ENCODE peak calls at places on chromosomes 5 and 9, in six cellular contexts. A, N, E, Z, C and V are unnamed samples.

GRCh38 chr5:78779771-78780616 is 131.4 kb upstream of the LHFPL2 start:
- DNase-seq in A (no peak), E (no peak), Z (no peak), N (peak; percentile 93), C (no peak), V (no peak)

GRCh38 chr5:10457682-10458574 is 16.2 kb downstream of the ROPN1L start:
- DNase-seq in A (no peak), E (peak; percentile 49), C (peak; percentile 66), N (no peak), Z (no peak), V (no peak)

GRCh38 chr5:75048457-75048953 is 3.9 kb downstream of the GCNT4 start:
- DNase-seq in N (peak; percentile 37), C (no peak), A (no peak), Z (no peak), E (no peak), V (no peak)

GRCh38 chr5:42912184-42912766 is 100.6 kb upstream of the SELENOP start:
- DNase-seq in C (no peak), E (peak; percentile 26), Z (peak; percentile 51), N (peak; percentile 72), A (peak; percentile 25), V (no peak)

GRCh38 chr5:67453526-67453925 is 256.9 kb upstream of the CD180 start:
- DNase-seq in E (no peak), Z (no peak), A (no peak), C (no peak), N (no peak), V (no peak)

GRCh38 chr5:126884269-126884819 is 107.4 kb downstream of the LMNB1 start:
- DNase-seq in E (no peak), C (no peak), Z (peak; percentile 10), N (peak; percentile 96), A (no peak), V (no peak)

GRCh38 chr5:151234476-151235238 is 10.8 kb upstream of the CCDC69 start:
- DNase-seq in Z (no peak), N (peak; percentile 41), C (no peak), E (no peak), A (peak; percentile 85), V (peak; percentile 82)

GRCh38 chr9:88108779-88109178 is 29.5 kb downstream of the SPATA31C2 start:
- DNase-seq in C (no peak), E (no peak), Z (no peak), A (no peak), N (no peak), V (no peak)

GRCh38 chr5:10701567-10702039 is 59.4 kb downstream of the DAP start:
- DNase-seq in A (peak; percentile 18), C (peak; percentile 78), N (peak; percentile 71), E (peak; percentile 50), Z (no peak), V (no peak)

GRCh38 chr9:105054488-105054887 is 126.5 kb upstream of the ABCA1 start:
- DNase-seq in C (no peak), Z (no peak), E (no peak), A (peak; percentile 60), N (peak; percentile 89), V (no peak)

GRCh38 chr9:129405089-129405830 is 215.6 kb downstream of the C9orf50 start:
- DNase-seq in Z (no peak), N (peak; percentile 83), C (no peak), A (peak; percentile 47), E (no peak), V (peak; percentile 69)

GRCh38 chr9:127783111-127783621 is 2.7 kb upstream of the CDK9 start:
- DNase-seq in A (no peak), E (peak; percentile 40), Z (no peak), N (no peak), C (no peak), V (peak; percentile 87)

GRCh38 chr9:136654820-136655219 is 7.9 kb upstream of the EGFL7 start:
- DNase-seq in A (no peak), Z (no peak), E (no peak), N (no peak), C (no peak), V (peak; percentile 64)
- H3K4me3 ChIP-seq in A (no peak overlapping the region), Z (no peak overlapping the region), E (no peak overlapping the region), N (no peak overlapping the region), C (no peak overlapping the region), V (no peak overlapping the region)

DNA sequence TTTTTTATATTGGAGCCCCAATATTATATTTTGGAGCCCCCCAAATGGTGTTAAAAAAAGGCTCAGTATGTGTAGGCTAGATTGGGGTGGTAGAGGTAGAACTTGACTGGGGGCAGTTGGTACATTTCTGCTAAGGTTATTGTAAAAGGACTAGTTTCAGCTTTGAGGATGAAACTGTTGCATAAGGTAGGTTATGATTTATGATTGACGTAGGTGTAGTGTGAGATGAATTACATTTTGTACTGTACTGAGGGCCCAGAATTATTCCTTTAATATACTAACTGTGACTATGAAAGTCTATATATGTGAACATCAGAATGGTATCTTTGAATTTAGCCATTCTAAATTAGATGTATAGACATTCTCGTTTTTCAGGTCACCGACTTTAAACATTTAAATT is 3.6 kb downstream of the RIC1 start:
- DNase-seq in Z (no peak), C (no peak), A (no peak), E (no peak), N (no peak), V (no peak)
- H3K4me1 ChIP-seq in Z (peaks cover 43% of the 10 kb centered on the region), C (no peaks in the 10 kb centered on the region), A (peaks cover 39% of the 10 kb centered on the region), E (peaks cover 9% of the 10 kb centered on the region), N (peaks cover 2% of the 10 kb centered on the region), V (peaks cover 4% of the 10 kb centered on the region)

GRCh38 chr9:136960938-136961275 is 8.8 kb downstream of the LCN12 start:
- DNase-seq in E (no peak), N (no peak), C (no peak), A (no peak), Z (no peak), V (no peak)
- H3K9ac ChIP-seq in E (no peak overlapping the region), N (no peak overlapping the region), C (no peak overlapping the region), A (no peak overlapping the region), Z (no peak overlapping the region), V (no peak overlapping the region)

DNA sequence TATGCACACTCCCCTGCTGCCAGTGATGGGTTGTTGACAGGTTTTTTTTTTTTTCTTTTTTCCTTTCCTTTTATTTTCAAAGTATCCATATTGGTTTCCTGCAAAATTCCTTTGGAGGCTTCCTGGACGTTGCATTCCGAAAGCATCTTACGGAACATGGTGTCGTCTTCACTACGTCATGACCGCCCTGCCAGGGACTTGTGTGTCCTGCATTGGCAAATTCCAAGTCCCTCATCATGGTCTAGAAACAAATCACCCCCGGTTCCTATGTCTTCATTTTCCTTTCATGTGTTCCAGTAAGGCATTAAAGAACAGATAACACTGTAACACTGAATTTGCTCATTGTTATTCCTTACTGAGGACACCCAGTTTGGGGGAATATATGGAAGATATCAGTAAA is 35.0 kb upstream of the ADAMTSL1 start:
- DNase-seq in C (no peak), Z (no peak), A (no peak), N (no peak), E (no peak), V (no peak)
- H3K4me3 ChIP-seq in C (no peak overlapping the region), Z (no peak overlapping the region), A (no peak overlapping the region), N (peak overlapping the region; percentile 12), E (no peak overlapping the region), V (peak overlapping the region; percentile 56)

DNA sequence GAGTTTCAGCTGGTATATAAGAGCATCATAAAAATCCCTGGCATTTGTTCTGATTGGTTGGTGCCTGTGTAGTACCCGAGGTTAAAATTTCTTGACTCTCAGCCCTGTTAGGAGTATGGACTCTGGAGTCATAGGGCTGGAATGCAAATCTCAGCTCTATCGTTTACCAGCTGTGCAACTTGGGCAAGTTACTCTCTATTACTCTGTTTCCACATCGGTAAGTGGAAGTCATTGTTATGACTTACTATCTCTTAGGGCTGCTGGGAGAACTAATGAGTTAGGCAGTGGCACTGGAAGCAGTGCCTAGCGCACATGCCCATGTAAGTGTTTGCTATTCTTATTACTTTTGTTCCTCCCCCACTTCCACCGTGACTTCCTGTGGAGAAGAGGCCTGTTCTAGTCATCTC is 141.6 kb downstream of the BOD1 start:
- DNase-seq in C (no peak), E (no peak), N (peak; percentile 94), A (no peak), Z (no peak), V (no peak)
- H3K4me1 ChIP-seq in C (no peaks in the 10 kb centered on the region), E (no peaks in the 10 kb centered on the region), N (peaks cover 46% of the 10 kb centered on the region), A (peaks cover 28% of the 10 kb centered on the region), Z (peaks cover 34% of the 10 kb centered on the region), V (no peaks in the 10 kb centered on the region)

GRCh38 chr9:86098793-86099694 is at the start of gene GOLM1:
- DNase-seq in A (no peak), E (peak; percentile 89), C (peak; percentile 84), N (peak; percentile 60), Z (no peak), V (peak; percentile 81)

GRCh38 chr9:86096382-86096781 is 3.0 kb downstream of the GOLM1 start:
- DNase-seq in E (no peak), A (no peak), Z (no peak), C (no peak), N (peak; percentile 66), V (no peak)

GRCh38 chr9:86099695-86100364 is 472 bp upstream of the GOLM1 start:
- DNase-seq in A (no peak), E (peak; percentile 56), N (peak; percentile 57), Z (peak; percentile 57), C (peak; percentile 74), V (no peak)

GRCh38 chr9:86093788-86094555 is 5.4 kb downstream of the GOLM1 start:
- DNase-seq in Z (peak; percentile 33), N (peak; percentile 15), C (peak; percentile 58), A (peak; percentile 95), E (no peak), V (peak; percentile 85)

DNA sequence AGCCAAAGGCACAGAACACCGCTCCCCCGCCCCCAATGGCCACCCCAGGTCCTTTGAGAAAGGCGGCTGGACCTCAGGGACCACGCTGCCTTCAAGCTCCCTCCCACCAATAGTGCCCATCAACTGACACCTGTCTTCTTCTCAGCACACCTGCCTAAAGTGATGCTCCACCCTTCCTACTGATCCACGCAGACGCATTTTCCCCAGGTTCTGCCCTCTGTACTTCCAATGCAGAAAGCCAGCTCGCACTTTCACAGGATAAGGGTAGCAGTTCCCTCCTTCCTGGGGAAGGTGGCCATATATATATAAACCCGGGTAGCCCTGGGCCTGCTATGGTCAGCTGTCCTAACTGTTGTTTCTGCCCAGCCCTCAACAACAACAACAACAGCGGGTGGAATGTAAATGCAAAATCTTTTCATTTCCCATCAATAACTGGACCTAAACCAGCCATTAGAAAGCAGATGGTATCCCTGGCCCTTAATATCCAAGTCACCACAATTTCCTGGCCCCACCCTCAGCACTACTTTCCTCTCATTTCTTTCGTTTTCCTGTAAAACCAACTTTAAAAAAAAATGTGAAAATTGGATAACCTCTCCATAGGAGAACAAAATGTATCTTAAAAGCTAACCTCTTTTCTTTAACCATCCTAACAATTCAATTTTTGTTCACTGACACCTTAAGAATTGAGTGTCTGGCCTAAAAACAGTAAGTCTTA is 1.7 kb downstream of the GOLM1 start:
- DNase-seq in N (no peak), E (no peak), A (no peak), Z (no peak), C (no peak), V (no peak)
- H3K9ac ChIP-seq in N (no peak overlapping the region), E (peak overlapping the region; percentile 64), A (no peak overlapping the region), Z (peak overlapping the region; percentile 85), C (no peak overlapping the region), V (no peak overlapping the region)